ENCODE peak calls at places on chromosomes 13 and 19, in five cellular contexts. Y, H, M, O and V are unnamed samples.
A peak's percentile ranks its signal among the peaks of the same experiment; 100 is the strongest.

GRCh38 chr13:46961719-46962118 is 64.9 kb upstream of the HTR2A start:
- DNase-seq in M (no peak), Y (no peak), O (no peak), H (peak; percentile 81), V (no peak)

GRCh38 chr19:2015611-2015950 is at the start of gene BTBD2:
- DNase-seq in Y (no peak), O (peak; percentile 38), M (peak; percentile 23), H (peak; percentile 44), V (no peak)

GRCh38 chr13:78787189-78787588 is 128.2 kb upstream of the OBI1 start:
- DNase-seq in M (no peak), O (no peak), Y (no peak), H (no peak), V (peak; percentile 34)

GRCh38 chr13:21069561-21070004 is 8.2 kb upstream of the LATS2 start:
- DNase-seq in M (no peak), H (peak; percentile 85), Y (no peak), O (no peak), V (peak; percentile 62)

GRCh38 chr19:7395793-7396192 is 47.1 kb downstream of the ARHGEF18 start:
- DNase-seq in O (no peak), Y (no peak), H (peak; percentile 41), M (no peak), V (no peak)

GRCh38 chr19:49119411-49120324 is at the start of gene PPFIA3:
- DNase-seq in O (peak; percentile 19), Y (no peak), M (no peak), H (peak; percentile 63), V (peak; percentile 63)

GRCh38 chr19:13463296-13463695 is 43.0 kb downstream of the CACNA1A start:
- DNase-seq in O (no peak), H (peak; percentile 4), M (no peak), Y (no peak), V (no peak)

GRCh38 chr13:113561417-113562084 is 23.0 kb upstream of the TFDP1 start:
- DNase-seq in O (no peak), H (no peak), M (no peak), Y (no peak), V (no peak)

GRCh38 chr13:105497597-105497996 is 1037.9 kb downstream of the EFNB2 start:
- DNase-seq in Y (no peak), H (no peak), M (no peak), O (no peak), V (no peak)

GRCh38 chr19:44931541-44931940 is 10.5 kb upstream of the APOC4 start:
- DNase-seq in O (no peak), H (no peak), M (no peak), Y (no peak), V (no peak)

GRCh38 chr13:47188802-47189201 is 291.9 kb upstream of the HTR2A start:
- DNase-seq in H (peak; percentile 25), O (no peak), M (no peak), Y (no peak), V (no peak)

GRCh38 chr19:36488118-36488815 is 1.1 kb downstream of the ZNF566 start:
- DNase-seq in M (no peak), O (no peak), H (no peak), Y (no peak), V (no peak)

GRCh38 chr13:104253063-104253680 is 1187.0 kb upstream of the SLC10A2 start:
- DNase-seq in Y (no peak), O (no peak), M (no peak), H (no peak), V (no peak)

GRCh38 chr13:42048323-42048624 is 174 bp upstream of the DGKH start:
- DNase-seq in O (no peak), H (no peak), M (no peak), Y (no peak), V (no peak)

DNA sequence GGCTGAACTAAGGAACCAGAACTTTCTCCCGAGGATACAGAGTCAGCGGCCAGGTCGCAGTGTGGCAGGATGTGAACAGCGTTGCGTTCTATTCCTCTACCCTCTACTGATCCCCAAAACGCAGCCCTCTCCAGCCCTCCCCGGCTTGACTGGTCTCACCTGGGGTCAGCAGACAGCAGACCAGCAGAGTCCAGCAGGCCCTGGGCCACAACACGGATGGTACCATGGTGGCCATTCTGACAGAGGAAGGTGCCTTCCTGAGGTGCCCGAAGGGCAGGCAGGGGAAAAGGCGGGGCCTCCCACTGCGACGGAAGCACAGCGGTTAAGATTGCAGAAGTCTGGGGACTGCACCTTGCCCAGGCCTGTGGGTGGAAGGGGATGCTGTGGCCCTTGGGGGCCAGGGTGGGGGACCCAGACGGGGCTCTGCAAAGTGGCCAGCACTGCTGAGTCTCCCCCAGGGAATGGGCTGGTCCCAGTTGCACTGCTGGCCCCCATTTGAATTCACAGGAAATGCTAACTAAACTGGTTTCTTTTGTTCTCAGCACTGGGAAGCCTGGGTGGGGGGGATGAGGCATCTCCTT is at the start of gene ICAM3:
- DNase-seq in H (no peak), Y (no peak), O (peak; percentile 35), M (peak; percentile 60), V (peak; percentile 70)
- H3K4me3 ChIP-seq in H (no peak within 1 kb of the TSS), Y (peak within 1 kb of the TSS; percentile 29), O (peak within 1 kb of the TSS; percentile 82), M (peak within 1 kb of the TSS; percentile 80), V (peak within 1 kb of the TSS; percentile 41)

GRCh38 chr19:38654478-38655079 is 7.1 kb downstream of the ACTN4 start:
- DNase-seq in O (no peak), M (no peak), H (no peak), Y (no peak), V (no peak)

GRCh38 chr19:38650180-38650775 is 2.8 kb downstream of the ACTN4 start:
- DNase-seq in M (no peak), Y (no peak), H (no peak), O (no peak), V (no peak)

GRCh38 chr19:38650911-38651584 is 3.6 kb downstream of the ACTN4 start:
- DNase-seq in O (no peak), H (peak; percentile 80), M (no peak), Y (no peak), V (no peak)

GRCh38 chr19:38655148-38655824 is 7.8 kb downstream of the ACTN4 start:
- DNase-seq in M (no peak), H (peak; percentile 74), O (no peak), Y (no peak), V (no peak)

DNA sequence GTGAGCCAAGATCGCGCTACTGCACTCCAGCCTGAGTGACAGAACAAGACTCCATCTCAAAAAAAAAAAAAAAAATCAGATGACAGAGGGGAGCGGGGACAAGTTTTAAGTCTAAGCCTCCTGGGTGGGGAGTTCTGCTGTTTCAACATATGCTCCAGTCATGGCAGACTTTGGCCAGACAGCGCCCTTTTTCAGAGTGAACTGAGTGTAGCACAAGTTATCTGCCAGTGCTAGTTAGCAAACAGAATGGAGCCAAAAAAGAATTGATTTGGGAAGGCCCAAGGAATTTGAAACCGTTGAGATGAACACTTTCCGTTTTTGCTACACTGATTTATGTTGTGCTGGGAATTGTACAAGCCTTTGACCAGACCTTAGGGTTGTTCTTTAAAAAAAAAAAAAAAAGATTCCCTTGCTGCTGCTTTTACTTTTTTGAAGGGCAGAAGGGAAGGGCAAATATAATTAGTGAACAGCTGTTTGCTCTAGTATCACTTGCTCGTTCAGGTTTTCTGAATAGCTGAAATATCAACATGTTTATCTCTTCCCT is 5.7 kb downstream of the ACTN4 start:
- DNase-seq in Y (no peak), M (no peak), H (peak; percentile 69), O (no peak), V (no peak)
- H3K4me1 ChIP-seq in Y (peaks cover 84% of the 10 kb centered on the region), M (peaks cover 95% of the 10 kb centered on the region), H (peaks cover 73% of the 10 kb centered on the region), O (peaks cover 65% of the 10 kb centered on the region), V (peaks cover 90% of the 10 kb centered on the region)

GRCh38 chr19:676007-676342 is 217 bp upstream of the FSTL3 start:
- DNase-seq in Y (no peak), M (no peak), O (no peak), H (no peak), V (no peak)
- H3K27ac ChIP-seq in Y (peak overlapping the region; percentile 99), M (no peak overlapping the region), O (no peak overlapping the region), H (no peak overlapping the region), V (peak overlapping the region; percentile 39)

GRCh38 chr19:52322429-52322828 is 13.6 kb upstream of the ZNF610 start:
- DNase-seq in Y (no peak), O (no peak), M (no peak), H (no peak), V (no peak)
- H3K4me3 ChIP-seq in Y (peak overlapping the region; percentile 37), O (peak overlapping the region; percentile 36), M (peak overlapping the region; percentile 25), H (no peak overlapping the region), V (no peak overlapping the region)

DNA sequence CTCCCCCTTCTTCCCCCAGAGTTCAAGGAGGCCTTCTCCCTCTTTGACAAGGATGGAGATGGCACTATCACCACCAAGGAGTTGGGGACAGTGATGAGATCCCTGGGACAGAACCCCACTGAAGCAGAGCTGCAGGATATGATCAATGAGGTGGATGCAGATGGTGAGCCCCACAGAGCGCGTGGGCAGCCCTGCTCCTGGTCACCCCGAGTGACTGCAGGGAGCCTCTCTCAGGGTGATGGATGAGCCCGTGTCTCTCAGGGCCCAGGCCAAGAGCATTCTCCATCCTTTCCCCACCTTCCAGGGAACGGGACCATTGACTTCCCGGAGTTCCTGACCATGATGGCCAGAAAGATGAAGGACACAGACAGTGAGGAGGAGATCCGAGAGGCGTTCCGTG is 7.0 kb downstream of the CALM3 start:
- DNase-seq in M (no peak), Y (no peak), O (no peak), H (no peak), V (no peak)
- H3K4me1 ChIP-seq in M (peaks cover 58% of the 10 kb centered on the region), Y (peaks cover 56% of the 10 kb centered on the region), O (peaks cover 50% of the 10 kb centered on the region), H (peaks cover 20% of the 10 kb centered on the region), V (peaks cover 12% of the 10 kb centered on the region)

DNA sequence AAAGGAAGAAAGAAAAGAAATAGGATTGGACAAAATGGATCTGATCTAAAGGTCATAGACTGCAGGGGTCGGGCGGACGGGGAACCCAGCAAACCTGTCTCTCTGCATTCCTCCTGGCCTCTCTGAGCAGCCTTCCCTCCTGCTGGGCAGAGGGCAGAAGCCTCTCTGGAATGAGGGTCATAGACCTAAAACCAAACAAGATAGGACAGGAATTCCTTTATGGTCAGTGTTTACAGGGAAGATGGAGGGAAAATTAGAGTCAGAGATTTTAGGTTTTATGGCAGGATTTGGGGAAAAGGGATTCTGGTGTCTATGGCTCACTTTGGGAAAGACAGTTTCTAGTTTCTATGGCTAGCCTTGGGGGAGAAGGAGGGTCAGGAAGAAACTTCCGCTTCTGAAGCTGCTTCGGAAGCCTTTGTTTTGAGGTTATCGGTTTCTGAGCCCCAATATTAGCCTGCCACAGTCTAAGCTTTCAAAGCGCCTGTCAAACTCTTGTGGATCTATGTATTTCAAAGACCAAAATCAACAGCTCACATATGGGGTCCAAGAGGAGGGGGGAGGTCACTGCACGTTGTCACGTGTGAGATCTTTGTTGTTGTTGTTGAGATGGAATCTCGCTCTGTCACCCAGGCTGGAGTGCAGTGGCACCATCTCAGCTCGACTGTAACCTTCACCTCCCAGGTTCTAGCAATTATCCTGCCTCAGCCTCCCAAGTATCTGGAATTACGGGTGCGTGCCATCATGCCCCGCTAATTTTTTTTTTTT is 18.9 kb upstream of the DPRX start:
- DNase-seq in O (no peak), M (no peak), Y (no peak), H (no peak), V (no peak)
- H3K27ac ChIP-seq in O (no peak overlapping the region), M (no peak overlapping the region), Y (no peak overlapping the region), H (no peak overlapping the region), V (no peak overlapping the region)

DNA sequence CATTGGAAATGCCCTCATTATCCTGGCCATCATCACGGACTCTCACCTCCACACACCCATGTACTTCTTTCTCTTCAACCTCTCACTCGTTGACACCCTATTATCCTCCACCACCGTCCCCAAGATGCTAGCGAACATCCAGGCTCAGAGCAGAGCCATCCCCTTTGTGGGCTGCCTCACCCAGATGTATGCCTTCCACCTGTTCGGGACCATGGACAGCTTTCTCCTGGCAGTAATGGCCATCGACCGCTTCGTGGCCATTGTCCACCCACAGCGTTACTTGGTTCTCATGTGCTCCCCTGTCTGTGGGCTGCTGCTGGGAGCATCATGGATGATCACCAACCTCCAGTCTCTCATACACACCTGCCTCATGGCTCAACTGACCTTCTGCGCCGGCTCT is 5.2 kb downstream of the OR1I1 start:
- DNase-seq in H (no peak), Y (no peak), M (no peak), O (no peak), V (no peak)
- H3K4me3 ChIP-seq in H (no peak overlapping the region), Y (no peak overlapping the region), M (no peak overlapping the region), O (no peak overlapping the region), V (no peak overlapping the region)